ENCODE peak calls at places on chromosomes 4 and X, in nine cellular contexts. A, F, W, S, O, Z, G, Y and B are unnamed samples.

GRCh38 chrX:19129694-19130093 is 7.4 kb upstream of the ADGRG2 start:
- DNase-seq in O (no peak), Z (no peak), F (no peak), W (no peak), S (no peak), Y (no peak), A (no peak), G (no peak), B (no peak)

GRCh38 chr4:138816883-138817282 is 198.7 kb upstream of the NOCT start:
- DNase-seq in F (no peak), O (no peak), S (no peak), Z (no peak), Y (no peak), G (no peak), A (no peak), W (no peak), B (no peak)

GRCh38 chrX:46929439-46930018 is 17.3 kb downstream of the JADE3 start:
- DNase-seq in F (no peak), Z (no peak), A (no peak), S (no peak), Y (peak), O (no peak), G (no peak), W (no peak), B (no peak)

GRCh38 chr4:150237110-150237852 is 159.0 kb downstream of the DCLK2 start:
- DNase-seq in G (no peak), Z (no peak), O (no peak), W (no peak), A (no peak), Y (peak), S (no peak), F (no peak), B (no peak)

GRCh38 chrX:131821945-131822622 is 201.0 kb upstream of the STK26 start:
- DNase-seq in A (peak), S (peak), F (peak), G (peak), Z (no peak), Y (peak), O (peak), W (no peak), B (no peak)

GRCh38 chr4:165502919-165503907 is 124.4 kb downstream of the CPE start:
- DNase-seq in S (no peak), Y (peak), W (no peak), A (no peak), F (no peak), G (no peak), O (no peak), Z (no peak), B (peak)

GRCh38 chr4:48329193-48329592 is 12.1 kb upstream of the SLAIN2 start:
- DNase-seq in Y (peak), S (no peak), O (no peak), Z (no peak), F (no peak), G (no peak), A (no peak), W (no peak), B (no peak)

GRCh38 chrX:149984411-149984810 is 46.1 kb upstream of the EOLA2 start:
- DNase-seq in G (no peak), A (no peak), F (no peak), Z (no peak), Y (no peak), S (no peak), W (no peak), O (no peak), B (no peak)

DNA sequence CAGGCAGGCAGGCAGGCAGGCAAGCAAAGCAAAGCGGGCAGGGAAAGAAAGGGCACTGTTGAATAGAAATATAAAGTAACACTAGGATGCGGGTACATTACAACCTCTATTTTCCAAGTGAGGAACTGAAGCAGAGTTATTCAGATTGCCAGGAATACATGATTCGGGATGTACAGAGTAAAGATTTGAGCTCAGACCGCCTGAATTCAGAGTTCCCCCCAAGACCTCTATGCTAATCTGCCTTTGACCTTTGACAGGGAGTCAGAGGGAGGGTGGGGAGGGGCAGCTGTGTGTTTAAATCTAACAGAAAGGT is 271.9 kb upstream of the SMIM31 start:
- DNase-seq in Y (no peak), S (no peak), G (no peak), F (no peak), A (no peak), O (no peak), W (no peak), Z (no peak), B (no peak)
- TF ChIP-seq POLR2A in Y (no peak), S (no peak), G (no peak), F (no peak), A (no peak), O (no peak), W (no peak), Z (no peak), B (no peak)

DNA sequence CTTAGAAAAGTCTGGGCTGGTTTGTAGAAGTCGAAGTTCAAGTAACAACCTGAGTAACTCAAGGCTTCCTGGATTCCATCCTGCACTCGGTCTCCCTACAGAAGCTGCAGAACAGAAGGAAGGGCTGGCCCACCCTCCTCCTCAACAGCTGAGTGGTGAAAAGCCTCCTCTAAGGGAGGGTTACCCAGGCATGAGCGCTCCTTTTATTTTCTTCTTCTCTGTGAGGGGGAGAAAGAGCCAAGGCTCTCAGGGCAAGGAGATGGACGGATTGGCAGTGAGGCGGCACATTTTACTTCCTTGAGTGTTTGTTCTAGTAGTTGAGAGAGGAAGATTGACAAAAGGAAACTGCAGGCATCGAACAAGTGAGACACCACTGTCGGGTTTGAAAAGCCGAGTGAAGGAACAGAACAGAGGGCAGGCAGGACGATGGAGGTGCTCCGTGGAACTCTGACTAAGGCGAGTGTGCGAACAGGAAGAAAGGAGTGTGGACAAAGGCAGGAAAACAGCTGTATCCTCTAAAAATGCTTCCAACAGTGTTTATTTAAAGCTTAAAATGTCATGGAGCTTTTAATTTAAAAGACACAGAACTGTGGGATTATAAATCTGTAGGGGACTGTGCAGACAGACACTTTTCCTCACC is 38.4 kb upstream of the STS start:
- DNase-seq in Y (no peak), O (no peak), F (no peak), Z (no peak), S (no peak), A (no peak), G (no peak), W (no peak), B (no peak)
- TF ChIP-seq POLR2A in Y (no peak), O (no peak), F (no peak), Z (no peak), S (no peak), A (no peak), G (no peak), W (no peak), B (no peak)

GRCh38 chr4:103074039-103074438 is 2.5 kb downstream of the SLC9B2 start:
- DNase-seq in W (no peak), G (no peak), F (no peak), O (no peak), Z (no peak), S (no peak), A (no peak), Y (no peak), B (no peak)

GRCh38 chr4:103074598-103075434 is 1.7 kb downstream of the SLC9B2 start:
- DNase-seq in O (no peak), A (no peak), W (no peak), F (no peak), Z (no peak), Y (peak), S (no peak), G (no peak), B (no peak)

GRCh38 chr4:103076777-103077347 is 301 bp upstream of the SLC9B2 start:
- DNase-seq in S (no peak), A (no peak), F (no peak), W (no peak), Y (no peak), Z (no peak), G (no peak), O (no peak), B (no peak)

GRCh38 chr4:103075435-103075893 is 1.1 kb downstream of the SLC9B2 start:
- DNase-seq in G (no peak), A (no peak), O (no peak), W (no peak), Y (peak), F (no peak), S (no peak), Z (no peak), B (no peak)

DNA sequence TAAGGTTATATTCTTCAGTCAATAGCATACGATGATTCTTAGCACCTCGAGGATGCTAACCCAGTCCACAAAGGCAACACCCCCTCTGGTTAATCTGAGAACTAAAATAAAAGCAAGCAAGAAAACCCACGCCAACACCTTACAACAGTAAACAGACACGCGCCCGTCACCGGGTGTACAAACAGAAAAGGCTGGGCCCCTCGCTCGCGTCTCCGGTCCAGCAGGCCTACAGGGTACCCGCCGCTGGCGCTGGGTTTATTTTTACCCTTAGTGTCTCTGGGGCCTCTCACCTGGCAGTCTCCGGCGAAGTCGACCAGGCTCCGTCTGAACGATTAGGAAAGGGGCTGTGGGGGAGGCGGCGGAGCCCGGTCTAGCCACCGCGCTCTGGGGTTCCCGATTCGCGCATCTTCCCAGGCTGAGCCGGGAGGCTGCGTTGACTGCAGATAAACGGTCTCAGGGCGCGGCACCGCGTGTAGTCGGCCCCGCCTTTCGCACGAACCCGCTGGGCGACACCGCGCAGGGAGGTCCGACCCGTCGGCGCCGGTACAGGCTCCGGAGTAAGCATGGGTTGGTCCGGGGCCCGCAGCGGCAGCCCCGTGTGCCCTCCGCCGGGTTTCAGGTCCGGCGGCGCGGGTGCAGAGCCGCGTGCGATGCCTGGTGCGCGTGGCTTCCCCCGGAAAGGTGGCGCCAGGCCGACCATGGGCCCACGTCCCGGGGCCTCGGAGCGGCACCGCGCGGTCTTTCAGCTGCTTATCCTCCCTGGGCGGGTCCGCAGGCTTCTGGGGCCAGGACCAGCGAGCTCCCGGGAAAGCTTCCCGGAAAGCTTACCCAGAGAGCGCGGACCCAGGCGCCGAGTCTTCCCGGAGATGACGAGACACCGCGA is at the start of gene SLC9B2:
- DNase-seq in Y (peak), S (peak), Z (peak), W (peak), G (peak), O (peak), A (peak), F (peak), B (peak)
- TF ChIP-seq POLR2A in Y (peak), S (peak), Z (peak), W (peak), G (no peak), O (no peak), A (peak), F (no peak), B (no peak)

DNA sequence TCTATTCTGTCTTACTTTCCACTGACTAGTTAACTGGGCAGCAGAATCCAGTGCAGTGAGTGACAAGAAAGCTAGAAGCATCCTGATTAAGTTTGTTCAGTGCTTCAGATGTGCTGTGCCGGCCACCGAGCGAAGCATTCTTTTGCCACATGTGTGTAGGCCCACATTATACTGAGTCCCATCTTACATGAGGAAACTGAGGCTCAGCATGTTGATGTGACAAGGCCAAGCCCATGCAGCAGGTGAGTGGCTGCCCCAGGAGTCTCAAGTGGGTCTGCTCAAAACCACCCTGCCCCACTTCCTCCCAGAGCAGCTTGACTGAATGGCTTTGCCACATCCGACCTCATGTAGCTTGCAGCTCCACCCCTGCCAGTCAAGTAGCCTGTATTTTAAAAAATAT is 50.5 kb downstream of the RHOH start:
- DNase-seq in O (no peak), W (no peak), F (no peak), Y (no peak), G (no peak), S (no peak), Z (no peak), A (no peak), B (no peak)
- TF ChIP-seq POLR2A in O (no peak), W (no peak), F (no peak), Y (no peak), G (peak), S (no peak), Z (no peak), A (no peak), B (no peak)

DNA sequence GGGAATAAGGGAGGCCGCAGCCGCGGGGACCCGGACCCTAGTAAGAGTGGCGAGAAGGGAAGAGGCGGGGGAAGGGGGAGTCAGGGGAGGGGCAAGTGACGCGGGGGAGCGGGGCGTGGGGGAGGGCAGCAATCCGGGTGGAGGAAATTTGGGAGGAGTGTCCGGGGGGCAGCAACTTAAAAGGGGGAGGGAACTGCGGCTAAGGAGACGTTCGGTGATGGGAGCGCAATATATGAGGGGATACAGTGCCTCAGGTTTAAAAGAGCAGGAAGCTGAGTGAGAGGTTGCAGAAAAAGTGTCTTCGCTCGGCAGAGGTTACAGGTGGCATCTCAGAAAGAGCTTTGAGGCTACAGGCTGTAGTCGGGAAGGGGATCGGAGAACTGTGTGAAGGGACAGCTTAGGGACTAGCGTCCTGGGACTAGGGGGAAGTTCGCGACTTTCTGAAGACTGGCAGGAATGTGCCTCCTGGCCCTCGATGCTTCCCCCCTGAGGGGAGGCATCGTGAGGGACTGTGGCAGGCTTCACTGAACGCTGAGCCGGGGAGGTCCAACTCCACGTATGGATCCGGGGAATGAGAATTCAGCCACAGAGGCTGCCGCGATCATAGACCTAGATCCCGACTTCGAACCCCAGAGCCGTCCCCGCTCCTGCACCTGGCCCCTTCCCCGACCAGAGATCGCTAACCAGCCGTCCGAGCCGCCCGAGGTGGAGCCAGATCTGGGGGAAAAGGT is 485 bp downstream of the FOXO4 start:
- DNase-seq in Z (peak), O (no peak), G (no peak), W (no peak), S (peak), F (no peak), A (no peak), Y (no peak), B (peak)
- TF ChIP-seq POLR2A in Z (no peak), O (no peak), G (no peak), W (no peak), S (peak), F (no peak), A (no peak), Y (no peak), B (no peak)

GRCh38 chrX:69163936-69164741 is 1.1 kb downstream of the PJA1 start:
- DNase-seq in Z (no peak), F (peak), A (peak), O (no peak), W (no peak), G (peak), Y (no peak), S (peak), B (peak)

GRCh38 chrX:69162466-69162865 is 2.8 kb downstream of the PJA1 start:
- DNase-seq in G (peak), O (no peak), S (no peak), Y (no peak), F (no peak), A (no peak), Z (no peak), W (no peak), B (no peak)

GRCh38 chrX:69161371-69161770 is 3.9 kb downstream of the PJA1 start:
- DNase-seq in Y (no peak), G (peak), W (no peak), A (no peak), O (no peak), Z (no peak), F (no peak), S (no peak), B (no peak)

GRCh38 chrX:69161786-69162349 is 3.4 kb downstream of the PJA1 start:
- DNase-seq in A (no peak), W (no peak), O (no peak), S (no peak), G (peak), Y (no peak), F (no peak), Z (no peak), B (no peak)

DNA sequence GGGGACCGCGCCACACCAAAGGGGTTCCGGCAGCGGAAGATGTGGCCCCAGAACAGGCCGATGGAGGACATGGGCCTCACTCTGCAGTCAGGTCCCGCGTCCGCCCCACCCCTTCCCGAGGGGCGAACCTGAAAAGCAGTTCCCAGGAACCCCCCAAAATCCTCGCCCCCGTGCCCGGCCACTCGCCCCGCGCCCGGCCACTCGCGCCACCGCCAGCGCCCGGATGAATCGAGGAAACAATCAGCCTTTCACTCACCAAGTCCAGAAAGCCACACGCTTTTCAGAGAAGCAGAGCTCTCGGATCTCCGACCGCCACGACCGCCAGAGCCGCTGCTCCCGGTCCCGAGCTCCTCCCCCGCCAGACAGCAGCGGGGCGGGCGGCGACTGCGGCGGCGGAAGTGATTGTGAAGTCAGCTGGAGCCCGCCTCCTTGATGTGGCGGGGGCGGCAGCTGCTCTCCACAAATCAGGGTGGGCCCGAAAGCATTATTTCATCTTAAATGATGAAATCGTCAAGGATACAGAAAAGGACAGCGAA is at the start of gene PJA1:
- DNase-seq in O (peak), A (peak), Y (peak), Z (peak), F (peak), S (peak), W (peak), G (peak), B (peak)
- TF ChIP-seq POLR2A in O (peak), A (peak), Y (peak), Z (peak), F (no peak), S (peak), W (no peak), G (no peak), B (peak)

GRCh38 chr4:40057540-40058091 is 966 bp downstream of the N4BP2 start:
- DNase-seq in Y (peak), S (peak), W (peak), G (peak), F (peak), Z (peak), A (peak), O (peak), B (peak)
- TF ChIP-seq POLR2A in Y (no peak), S (peak), W (no peak), G (no peak), F (peak), Z (peak), A (peak), O (peak), B (peak)